ENCODE peak calls at places on chromosomes 7 and 10, in nine cellular contexts. One of them, this sample, is unnamed.

GRCh38 chr7:142537760-142538159 is 211.5 kb upstream of the PRSS1 start:
- DNase-seq in body of pancreas: no peak
- DNase-seq in colonic mucosa: no peak
- DNase-seq in mesenchymal stem cell: no peak
- DNase-seq in NT2/D1: no peak
- DNase-seq in lower leg skin: no peak
- DNase-seq in Right ventricle myocardium superior: no peak
- DNase-seq in activated CD8-positive, alpha-beta memory T cell treated with anti-CD3 and anti-CD28 coated beads for 48 hours: no peak
- DNase-seq in left colon: no peak
- DNase-seq in this sample: no peak

GRCh38 chr7:284762-285722 is 4.9 kb upstream of the FOXL3 start:
- DNase-seq in body of pancreas: no peak
- DNase-seq in colonic mucosa: peak
- DNase-seq in mesenchymal stem cell: no peak
- DNase-seq in NT2/D1: no peak
- DNase-seq in lower leg skin: no peak
- DNase-seq in Right ventricle myocardium superior: no peak
- DNase-seq in activated CD8-positive, alpha-beta memory T cell treated with anti-CD3 and anti-CD28 coated beads for 48 hours: no peak
- DNase-seq in left colon: peak
- DNase-seq in this sample: no peak

GRCh38 chr7:82345886-82346285 is 97.7 kb downstream of the CACNA2D1 start:
- DNase-seq in body of pancreas: no peak
- DNase-seq in colonic mucosa: no peak
- DNase-seq in mesenchymal stem cell: no peak
- DNase-seq in NT2/D1: no peak
- DNase-seq in lower leg skin: no peak
- DNase-seq in Right ventricle myocardium superior: no peak
- DNase-seq in activated CD8-positive, alpha-beta memory T cell treated with anti-CD3 and anti-CD28 coated beads for 48 hours: no peak
- DNase-seq in left colon: no peak
- DNase-seq in this sample: no peak

GRCh38 chr7:106770191-106770590 is 94.9 kb upstream of the PIK3CG start:
- DNase-seq in body of pancreas: no peak
- DNase-seq in colonic mucosa: no peak
- DNase-seq in mesenchymal stem cell: peak
- DNase-seq in NT2/D1: no peak
- DNase-seq in lower leg skin: no peak
- DNase-seq in Right ventricle myocardium superior: no peak
- DNase-seq in activated CD8-positive, alpha-beta memory T cell treated with anti-CD3 and anti-CD28 coated beads for 48 hours: no peak
- DNase-seq in left colon: no peak
- DNase-seq in this sample: peak

GRCh38 chr10:130453721-130454542 is 317.7 kb downstream of the GLRX3 start:
- DNase-seq in body of pancreas: no peak
- DNase-seq in colonic mucosa: no peak
- DNase-seq in mesenchymal stem cell: no peak
- DNase-seq in NT2/D1: no peak
- DNase-seq in lower leg skin: no peak
- DNase-seq in Right ventricle myocardium superior: no peak
- DNase-seq in activated CD8-positive, alpha-beta memory T cell treated with anti-CD3 and anti-CD28 coated beads for 48 hours: no peak
- DNase-seq in left colon: no peak
- DNase-seq in this sample: no peak

GRCh38 chr7:140541513-140542192 is 62.3 kb upstream of the MKRN1 start:
- DNase-seq in body of pancreas: peak
- DNase-seq in colonic mucosa: peak
- DNase-seq in mesenchymal stem cell: peak
- DNase-seq in NT2/D1: peak
- DNase-seq in lower leg skin: no peak
- DNase-seq in Right ventricle myocardium superior: peak
- DNase-seq in activated CD8-positive, alpha-beta memory T cell treated with anti-CD3 and anti-CD28 coated beads for 48 hours: no peak
- DNase-seq in left colon: peak
- DNase-seq in this sample: peak

GRCh38 chr7:45703373-45703821 is 129.2 kb downstream of the ADCY1 start:
- DNase-seq in body of pancreas: peak
- DNase-seq in colonic mucosa: peak
- DNase-seq in mesenchymal stem cell: no peak
- DNase-seq in NT2/D1: no peak
- DNase-seq in lower leg skin: no peak
- DNase-seq in Right ventricle myocardium superior: no peak
- DNase-seq in activated CD8-positive, alpha-beta memory T cell treated with anti-CD3 and anti-CD28 coated beads for 48 hours: no peak
- DNase-seq in left colon: no peak
- DNase-seq in this sample: no peak

GRCh38 chr10:108598831-108599230 is 1324.5 kb downstream of the XPNPEP1 start:
- DNase-seq in body of pancreas: no peak
- DNase-seq in colonic mucosa: no peak
- DNase-seq in mesenchymal stem cell: no peak
- DNase-seq in NT2/D1: no peak
- DNase-seq in lower leg skin: no peak
- DNase-seq in Right ventricle myocardium superior: no peak
- DNase-seq in activated CD8-positive, alpha-beta memory T cell treated with anti-CD3 and anti-CD28 coated beads for 48 hours: no peak
- DNase-seq in left colon: no peak
- DNase-seq in this sample: peak

GRCh38 chr10:938954-939678 is 7.6 kb upstream of the LARP4B start:
- DNase-seq in body of pancreas: no peak
- DNase-seq in colonic mucosa: no peak
- DNase-seq in mesenchymal stem cell: no peak
- DNase-seq in NT2/D1: no peak
- DNase-seq in lower leg skin: no peak
- DNase-seq in Right ventricle myocardium superior: no peak
- DNase-seq in activated CD8-positive, alpha-beta memory T cell treated with anti-CD3 and anti-CD28 coated beads for 48 hours: no peak
- DNase-seq in left colon: no peak
- DNase-seq in this sample: peak

GRCh38 chr7:99050971-99051370 is 92.9 kb downstream of the SMURF1 start:
- DNase-seq in body of pancreas: no peak
- DNase-seq in colonic mucosa: no peak
- DNase-seq in mesenchymal stem cell: no peak
- DNase-seq in NT2/D1: no peak
- DNase-seq in lower leg skin: no peak
- DNase-seq in Right ventricle myocardium superior: no peak
- DNase-seq in activated CD8-positive, alpha-beta memory T cell treated with anti-CD3 and anti-CD28 coated beads for 48 hours: no peak
- DNase-seq in left colon: no peak
- DNase-seq in this sample: no peak

GRCh38 chr10:129786216-129786615 is 177.9 kb downstream of the EBF3 start:
- DNase-seq in body of pancreas: no peak
- DNase-seq in colonic mucosa: no peak
- DNase-seq in mesenchymal stem cell: no peak
- DNase-seq in NT2/D1: no peak
- DNase-seq in lower leg skin: no peak
- DNase-seq in Right ventricle myocardium superior: no peak
- DNase-seq in activated CD8-positive, alpha-beta memory T cell treated with anti-CD3 and anti-CD28 coated beads for 48 hours: no peak
- DNase-seq in left colon: no peak
- DNase-seq in this sample: no peak

GRCh38 chr10:72424561-72424960 is 69.8 kb upstream of the DNAJB12 start:
- DNase-seq in body of pancreas: no peak
- DNase-seq in colonic mucosa: no peak
- DNase-seq in mesenchymal stem cell: no peak
- DNase-seq in NT2/D1: no peak
- DNase-seq in lower leg skin: no peak
- DNase-seq in Right ventricle myocardium superior: no peak
- DNase-seq in activated CD8-positive, alpha-beta memory T cell treated with anti-CD3 and anti-CD28 coated beads for 48 hours: no peak
- DNase-seq in left colon: no peak
- DNase-seq in this sample: no peak

GRCh38 chr10:127024655-127025054 is 119.4 kb downstream of the DOCK1 start:
- DNase-seq in body of pancreas: no peak
- DNase-seq in colonic mucosa: no peak
- DNase-seq in mesenchymal stem cell: peak
- DNase-seq in NT2/D1: no peak
- DNase-seq in lower leg skin: no peak
- DNase-seq in Right ventricle myocardium superior: no peak
- DNase-seq in activated CD8-positive, alpha-beta memory T cell treated with anti-CD3 and anti-CD28 coated beads for 48 hours: no peak
- DNase-seq in left colon: peak
- DNase-seq in this sample: no peak

GRCh38 chr7:47185193-47185592 is 396.7 kb downstream of the TNS3 start:
- DNase-seq in body of pancreas: no peak
- DNase-seq in colonic mucosa: no peak
- DNase-seq in mesenchymal stem cell: no peak
- DNase-seq in NT2/D1: no peak
- DNase-seq in lower leg skin: no peak
- DNase-seq in Right ventricle myocardium superior: no peak
- DNase-seq in activated CD8-positive, alpha-beta memory T cell treated with anti-CD3 and anti-CD28 coated beads for 48 hours: no peak
- DNase-seq in left colon: no peak
- DNase-seq in this sample: no peak

GRCh38 chr10:101848408-101848807 is 4.8 kb upstream of the KCNIP2 start:
- DNase-seq in body of pancreas: no peak
- DNase-seq in colonic mucosa: no peak
- DNase-seq in mesenchymal stem cell: peak
- DNase-seq in NT2/D1: no peak
- DNase-seq in lower leg skin: no peak
- DNase-seq in Right ventricle myocardium superior: no peak
- DNase-seq in activated CD8-positive, alpha-beta memory T cell treated with anti-CD3 and anti-CD28 coated beads for 48 hours: no peak
- DNase-seq in left colon: no peak
- DNase-seq in this sample: no peak

GRCh38 chr10:3935141-3935540 is 150.1 kb upstream of the KLF6 start:
- DNase-seq in body of pancreas: no peak
- DNase-seq in colonic mucosa: no peak
- DNase-seq in mesenchymal stem cell: no peak
- DNase-seq in NT2/D1: no peak
- DNase-seq in lower leg skin: no peak
- DNase-seq in Right ventricle myocardium superior: no peak
- DNase-seq in activated CD8-positive, alpha-beta memory T cell treated with anti-CD3 and anti-CD28 coated beads for 48 hours: no peak
- DNase-seq in left colon: no peak
- DNase-seq in this sample: peak

GRCh38 chr7:98251251-98251843 is 685 bp downstream of the TECPR1 start:
- DNase-seq in body of pancreas: peak
- DNase-seq in colonic mucosa: peak
- DNase-seq in mesenchymal stem cell: no peak
- DNase-seq in NT2/D1: no peak
- DNase-seq in lower leg skin: no peak
- DNase-seq in Right ventricle myocardium superior: peak
- DNase-seq in activated CD8-positive, alpha-beta memory T cell treated with anti-CD3 and anti-CD28 coated beads for 48 hours: no peak
- DNase-seq in left colon: peak
- DNase-seq in this sample: no peak

GRCh38 chr7:3910041-3910440 is 609.0 kb downstream of the SDK1 start:
- DNase-seq in body of pancreas: no peak
- DNase-seq in colonic mucosa: no peak
- DNase-seq in mesenchymal stem cell: no peak
- DNase-seq in NT2/D1: no peak
- DNase-seq in lower leg skin: no peak
- DNase-seq in Right ventricle myocardium superior: no peak
- DNase-seq in activated CD8-positive, alpha-beta memory T cell treated with anti-CD3 and anti-CD28 coated beads for 48 hours: no peak
- DNase-seq in left colon: no peak
- DNase-seq in this sample: no peak

GRCh38 chr10:62082729-62083412 is 181.4 kb downstream of the ARID5B start:
- DNase-seq in body of pancreas: no peak
- DNase-seq in colonic mucosa: peak
- DNase-seq in mesenchymal stem cell: peak
- DNase-seq in NT2/D1: no peak
- DNase-seq in lower leg skin: no peak
- DNase-seq in Right ventricle myocardium superior: no peak
- DNase-seq in activated CD8-positive, alpha-beta memory T cell treated with anti-CD3 and anti-CD28 coated beads for 48 hours: no peak
- DNase-seq in left colon: no peak
- DNase-seq in this sample: no peak

GRCh38 chr7:44534501-44534900 is 6.6 kb downstream of the NPC1L1 start:
- DNase-seq in body of pancreas: no peak
- DNase-seq in colonic mucosa: peak
- DNase-seq in mesenchymal stem cell: peak
- DNase-seq in NT2/D1: peak
- DNase-seq in lower leg skin: no peak
- DNase-seq in Right ventricle myocardium superior: no peak
- DNase-seq in activated CD8-positive, alpha-beta memory T cell treated with anti-CD3 and anti-CD28 coated beads for 48 hours: no peak
- DNase-seq in left colon: no peak
- DNase-seq in this sample: peak